ENCODE peak calls at places on chromosomes 16 and 17, in seven cellular contexts. I, N, P, W, H, M and T are unnamed samples.

GRCh38 chr16:62404857-62405611 is 368.8 kb upstream of the CDH8 start:
- DNase-seq in M (no peak), P (no peak), N (no peak), I (no peak), W (no peak), H (no peak), T (no peak)

GRCh38 chr17:48970224-48970623 is 1.8 kb upstream of the GIP start:
- DNase-seq in M (no peak), N (peak), P (no peak), W (no peak), H (peak), I (no peak), T (no peak)

GRCh38 chr17:61825448-61826137 is 37.7 kb downstream of the BRIP1 start:
- DNase-seq in M (no peak), P (no peak), W (no peak), H (no peak), N (no peak), I (no peak), T (no peak)

GRCh38 chr16:55037051-55037450 is 106.4 kb downstream of the IRX5 start:
- DNase-seq in W (no peak), P (no peak), N (no peak), H (no peak), M (no peak), I (no peak), T (no peak)

GRCh38 chr17:81009124-81009523 is 17.5 kb downstream of the CHMP6 start:
- DNase-seq in W (no peak), M (no peak), N (no peak), I (no peak), H (no peak), P (no peak), T (no peak)

GRCh38 chr16:58026139-58026704 is 668 bp downstream of the MMP15 start:
- DNase-seq in H (peak), M (peak), W (no peak), N (no peak), I (no peak), P (no peak), T (peak)

GRCh38 chr16:62831235-62831634 is 795.0 kb upstream of the CDH8 start:
- DNase-seq in P (no peak), N (no peak), M (no peak), H (no peak), W (no peak), I (no peak), T (no peak)

GRCh38 chr17:79255471-79255870 is 180.8 kb downstream of the ENGASE start:
- DNase-seq in I (no peak), W (no peak), H (no peak), N (no peak), M (no peak), P (no peak), T (no peak)

GRCh38 chr16:85555549-85556455 is 57.3 kb upstream of the GSE1 start:
- DNase-seq in H (no peak), W (no peak), N (no peak), P (no peak), I (no peak), M (peak), T (peak)

GRCh38 chr17:28384281-28385036 is 13.0 kb downstream of the SARM1 start:
- DNase-seq in M (peak), N (peak), H (no peak), W (no peak), P (no peak), I (no peak), T (no peak)

GRCh38 chr17:33127706-33128105 is 136.1 kb downstream of the SPACA3 start:
- DNase-seq in I (no peak), H (peak), M (no peak), P (no peak), W (no peak), N (no peak), T (peak)

GRCh38 chr17:78726471-78727010 is 55.5 kb downstream of the CYTH1 start:
- DNase-seq in H (no peak), N (no peak), W (no peak), P (no peak), M (no peak), I (no peak), T (no peak)

GRCh38 chr17:47188266-47188665 is 829 bp downstream of the CDC27 start:
- DNase-seq in M (peak), I (no peak), W (no peak), N (no peak), H (peak), P (peak), T (peak)

GRCh38 chr17:49437696-49438438 is 23.2 kb upstream of the PHB1 start:
- DNase-seq in N (no peak), H (no peak), W (no peak), P (no peak), I (no peak), M (no peak), T (no peak)

DNA sequence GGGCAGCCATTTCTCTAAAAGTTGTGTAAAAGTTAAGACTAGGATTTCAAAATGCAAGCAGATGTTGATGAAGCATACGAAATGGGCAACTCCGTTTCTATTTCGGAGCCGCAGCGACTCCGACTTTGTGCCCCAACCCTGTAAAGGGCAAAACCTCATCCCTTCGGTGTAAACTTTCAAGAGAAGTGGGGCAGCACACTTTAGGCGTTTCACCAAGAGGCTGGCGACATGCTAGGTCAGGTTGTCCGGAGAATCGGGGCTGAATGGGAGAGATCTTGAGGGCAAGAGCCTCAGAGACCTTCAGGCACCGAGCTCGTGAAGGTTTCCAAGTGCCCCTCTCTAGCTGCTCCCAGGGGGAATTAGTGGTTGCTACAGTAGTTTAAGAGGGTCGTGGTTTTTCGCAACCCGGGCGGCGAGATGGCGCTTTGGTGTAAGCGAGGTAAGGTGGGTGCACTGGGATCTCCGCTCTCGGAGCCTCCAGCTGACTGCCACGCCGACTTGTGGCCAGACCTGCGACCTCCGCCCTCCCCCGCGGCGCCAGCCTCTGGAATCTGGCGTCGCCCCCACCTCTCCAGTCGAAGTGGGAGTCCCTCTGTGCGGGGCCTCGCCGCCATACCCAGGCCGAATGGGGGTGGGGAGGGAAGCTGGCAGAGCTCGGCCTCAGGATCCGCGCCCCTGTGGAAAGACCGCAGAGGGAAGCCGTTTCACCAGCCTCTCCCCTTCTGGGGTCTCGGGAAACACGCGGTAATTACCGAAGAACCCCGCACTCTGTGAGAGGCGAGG is 979 bp upstream of the HEXIM2 start:
- DNase-seq in P (peak), N (no peak), M (no peak), W (no peak), H (peak), I (no peak), T (peak)
- TF ChIP-seq CTCF in P (peak), N (no peak), M (peak), W (peak), H (no peak), I (no peak), T (no peak)

GRCh38 chr16:21952040-21952792 is 945 bp upstream of the UQCRC2 start:
- DNase-seq in N (peak), M (peak), P (peak), H (peak), W (no peak), I (no peak), T (peak)

GRCh38 chr16:21952793-21953540 is at the start of gene UQCRC2:
- DNase-seq in P (peak), I (peak), M (peak), W (peak), N (peak), H (peak), T (peak)

GRCh38 chr16:21949713-21950260 is 3.4 kb upstream of the UQCRC2 start:
- DNase-seq in P (no peak), H (no peak), N (no peak), W (no peak), M (no peak), I (no peak), T (no peak)

GRCh38 chr16:21953541-21953902 is 361 bp downstream of the UQCRC2 start:
- DNase-seq in I (no peak), P (no peak), H (no peak), N (peak), M (no peak), W (no peak), T (no peak)

DNA sequence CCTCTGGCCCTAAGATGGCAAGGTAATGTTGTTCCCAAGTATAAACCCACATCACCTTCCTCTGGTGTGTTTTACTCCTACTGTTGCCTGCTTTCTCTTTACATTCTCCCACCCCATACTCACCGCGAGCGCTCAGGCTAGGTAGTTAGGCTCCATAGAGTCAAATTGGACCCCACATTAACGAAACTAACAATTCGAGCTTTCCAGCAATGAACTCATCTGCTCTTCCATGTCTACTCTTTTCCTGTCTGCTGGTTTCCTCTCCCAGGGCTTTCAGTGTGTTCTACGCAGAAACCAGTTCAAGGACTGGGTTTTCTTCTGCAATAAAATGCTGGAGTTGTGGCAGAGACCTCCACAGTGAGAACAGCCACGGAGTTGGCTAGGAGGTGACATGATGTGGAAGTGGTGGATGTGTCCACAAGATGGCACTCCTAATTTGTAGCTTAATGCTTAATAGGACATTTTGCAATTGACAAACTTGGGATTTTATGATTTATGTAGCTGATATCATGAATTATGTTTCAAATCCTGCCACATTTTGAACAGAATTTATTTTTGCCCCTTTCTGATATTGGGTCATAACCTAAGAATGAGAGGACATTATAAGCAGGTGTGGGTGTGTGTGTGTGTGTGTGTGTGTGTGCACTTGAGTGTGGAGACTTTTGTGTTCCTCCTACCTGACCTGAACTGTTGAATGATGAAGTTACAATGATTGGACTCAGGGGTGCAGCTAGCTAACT is 2.2 kb upstream of the UQCRC2 start:
- DNase-seq in W (no peak), M (peak), I (no peak), N (no peak), P (peak), H (peak), T (peak)
- TF ChIP-seq CTCF in W (peak), M (peak), I (peak), N (no peak), P (peak), H (peak), T (peak)

GRCh38 chr17:21058098-21058893 is 15.5 kb upstream of the USP22 start:
- DNase-seq in W (no peak), N (no peak), H (peak), P (peak), M (no peak), I (no peak), T (peak)
- TF ChIP-seq CTCF in W (peak), N (no peak), H (peak), P (peak), M (no peak), I (peak), T (no peak)

DNA sequence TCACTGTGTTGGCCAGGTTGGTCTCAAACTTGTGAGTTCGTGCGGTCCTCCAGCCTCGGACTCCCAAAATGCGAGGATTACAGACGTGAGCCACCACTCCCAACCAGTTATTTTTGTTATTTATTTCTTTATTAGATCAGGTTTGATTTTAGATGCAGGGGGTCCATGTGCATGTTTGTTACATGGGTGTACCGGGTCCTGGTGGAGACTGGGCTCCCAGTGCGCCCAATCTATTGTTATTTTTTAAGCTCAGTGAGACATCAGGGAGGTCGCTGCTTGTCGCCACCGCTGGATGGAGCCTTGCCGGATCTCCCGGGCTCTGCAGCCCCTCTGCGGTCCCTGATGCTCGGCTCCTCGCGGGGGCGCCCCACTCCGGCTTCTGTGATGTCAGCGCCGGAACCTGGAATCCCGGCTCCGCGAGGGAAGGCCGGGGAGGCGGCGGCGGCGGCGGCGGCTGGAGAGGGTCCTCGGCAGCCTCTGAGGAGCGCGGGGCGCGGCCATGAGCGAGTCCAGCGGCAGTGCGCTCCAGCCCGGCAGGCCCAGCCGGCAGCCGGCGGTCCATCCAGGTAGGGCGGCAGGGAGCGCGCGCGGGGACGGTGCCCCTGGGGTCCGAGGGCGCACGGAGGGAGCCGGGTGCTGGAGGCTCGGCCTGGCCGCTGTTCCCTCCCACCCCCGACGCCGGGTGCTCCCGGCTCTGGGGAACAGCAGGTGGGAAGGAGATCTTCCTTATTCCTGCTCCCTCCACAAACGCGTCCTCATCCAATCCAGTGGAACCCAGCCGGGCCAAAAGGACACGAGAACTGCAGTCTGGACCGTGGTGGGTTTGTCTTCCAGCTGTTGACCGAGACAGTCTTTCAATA is at the start of gene TMC7:
- DNase-seq in H (peak), W (no peak), I (peak), N (peak), P (peak), M (peak), T (peak)
- TF ChIP-seq CTCF in H (peak), W (peak), I (peak), N (peak), P (peak), M (no peak), T (peak)

GRCh38 chr17:19321481-19322128 is 40.9 kb downstream of the B9D1 start:
- DNase-seq in N (peak), P (no peak), I (no peak), W (no peak), M (no peak), H (no peak), T (no peak)
- TF ChIP-seq CTCF in N (no peak), P (peak), I (peak), W (no peak), M (no peak), H (no peak), T (no peak)